ENCODE peak calls at places on chromosomes 4 and X, in four cellular contexts. P, T, J and V are unnamed samples.
A peak's percentile ranks its signal among the peaks of the same experiment; 100 is the strongest.

GRCh38 chr4:108060164-108060563 is 70.5 kb downstream of the HADH start:
- DNase-seq in P (peak; percentile 47), T (peak; percentile 51), J (no peak), V (peak; percentile 16)

GRCh38 chrX:2521092-2521926 is 20.5 kb upstream of the DHRSX start:
- DNase-seq in J (no peak), T (no peak), P (peak; percentile 37), V (no peak)

GRCh38 chrX:47384502-47384901 is 14.1 kb downstream of the ZNF157 start:
- DNase-seq in P (peak; percentile 46), T (peak; percentile 72), J (peak; percentile 45), V (peak; percentile 7)

GRCh38 chr4:62455871-62456270 is 1255.7 kb downstream of the ADGRL3 start:
- DNase-seq in T (no peak), P (no peak), J (no peak), V (no peak)

GRCh38 chr4:26267087-26267486 is 53.7 kb upstream of the RBPJ start:
- DNase-seq in T (no peak), J (no peak), P (peak; percentile 78), V (peak; percentile 7)

GRCh38 chr4:2067446-2068197 is 8.5 kb downstream of the NAT8L start:
- DNase-seq in P (no peak), T (no peak), J (peak; percentile 39), V (no peak)

GRCh38 chrX:65674351-65674893 is 7.0 kb downstream of the MSN start:
- DNase-seq in T (peak; percentile 36), P (no peak), J (no peak), V (no peak)

GRCh38 chr4:156766846-156767245 is 204.8 kb downstream of the PDGFC start:
- DNase-seq in T (peak; percentile 47), J (no peak), P (no peak), V (no peak)

GRCh38 chrX:49100704-49101628 is 21.3 kb upstream of the WDR45 start:
- DNase-seq in J (peak; percentile 93), T (peak; percentile 94), P (peak; percentile 87), V (peak; percentile 44)

GRCh38 chr4:3873446-3874415 is 107.5 kb downstream of the ADRA2C start:
- DNase-seq in P (no peak), T (no peak), J (no peak), V (no peak)

GRCh38 chr4:173461170-173461569 is 62.3 kb upstream of the SCRG1 start:
- DNase-seq in J (no peak), P (peak; percentile 30), T (no peak), V (no peak)

GRCh38 chr4:185640809-185641675 is 105.7 kb upstream of the PDLIM3 start:
- DNase-seq in P (peak; percentile 84), T (peak; percentile 89), J (no peak), V (peak; percentile 61)

GRCh38 chrX:121571333-121571732 is 523.9 kb downstream of the GLUD2 start:
- DNase-seq in T (no peak), J (no peak), P (no peak), V (no peak)

GRCh38 chr4:76589402-76589801 is 154.4 kb downstream of the SHROOM3 start:
- DNase-seq in J (no peak), T (peak; percentile 62), P (peak; percentile 95), V (peak; percentile 72)

GRCh38 chrX:40086569-40087335 is 11.0 kb downstream of the BCOR start:
- DNase-seq in P (no peak), J (no peak), T (no peak), V (no peak)

GRCh38 chr4:134518574-134519217 is 317.1 kb upstream of the PABPC4L start:
- DNase-seq in J (no peak), T (no peak), P (no peak), V (no peak)

GRCh38 chr4:135508006-135508714 is 1306.6 kb upstream of the PABPC4L start:
- DNase-seq in T (peak; percentile 90), J (no peak), P (no peak), V (peak; percentile 1)

GRCh38 chrX:29851971-29852605 is 363.3 kb upstream of the MAGEB2 start:
- DNase-seq in J (no peak), T (no peak), P (no peak), V (no peak)

GRCh38 chrX:29858714-29859113 is 356.6 kb upstream of the MAGEB2 start:
- DNase-seq in P (peak; percentile 20), T (peak; percentile 47), J (no peak), V (no peak)

GRCh38 chrX:29852767-29853166 is 362.6 kb upstream of the MAGEB2 start:
- DNase-seq in P (peak; percentile 20), J (no peak), T (peak; percentile 12), V (no peak)
- TF ChIP-seq CTCF in P (no peak), J (no peak), T (no peak), V (no peak)

GRCh38 chr4:153257151-153257620 is 52.9 kb downstream of the TRIM2 start:
- DNase-seq in J (no peak), P (peak; percentile 65), T (peak; percentile 59), V (peak; percentile 24)
- H3K4me3 ChIP-seq in J (no peak overlapping the region), P (peak overlapping the region; percentile 42), T (no peak overlapping the region), V (peak overlapping the region; percentile 21)

GRCh38 chrX:23637187-23637586 is 30.1 kb upstream of the PRDX4 start:
- DNase-seq in T (no peak), J (no peak), P (no peak), V (no peak)

GRCh38 chrX:23644744-23645143 is 22.5 kb upstream of the PRDX4 start:
- DNase-seq in P (no peak), T (no peak), J (no peak), V (no peak)

GRCh38 chrX:23643020-23643419 is 24.3 kb upstream of the PRDX4 start:
- DNase-seq in P (no peak), J (no peak), T (no peak), V (no peak)
- TF ChIP-seq CTCF in P (no peak), J (no peak), T (no peak), V (no peak)

GRCh38 chr4:110621839-110622751 is 782 bp downstream of the PITX2 start:
- DNase-seq in T (no peak), P (no peak), J (no peak), V (no peak)

GRCh38 chr4:110619401-110620247 is 3.3 kb downstream of the PITX2 start:
- DNase-seq in T (no peak), J (no peak), P (no peak), V (no peak)

GRCh38 chr4:110620352-110621327 is 2.2 kb downstream of the PITX2 start:
- DNase-seq in T (no peak), P (no peak), J (no peak), V (no peak)

GRCh38 chr4:110622841-110623709 is at the start of gene PITX2:
- DNase-seq in T (peak; percentile 88), J (peak; percentile 68), P (peak; percentile 90), V (peak; percentile 95)

DNA sequence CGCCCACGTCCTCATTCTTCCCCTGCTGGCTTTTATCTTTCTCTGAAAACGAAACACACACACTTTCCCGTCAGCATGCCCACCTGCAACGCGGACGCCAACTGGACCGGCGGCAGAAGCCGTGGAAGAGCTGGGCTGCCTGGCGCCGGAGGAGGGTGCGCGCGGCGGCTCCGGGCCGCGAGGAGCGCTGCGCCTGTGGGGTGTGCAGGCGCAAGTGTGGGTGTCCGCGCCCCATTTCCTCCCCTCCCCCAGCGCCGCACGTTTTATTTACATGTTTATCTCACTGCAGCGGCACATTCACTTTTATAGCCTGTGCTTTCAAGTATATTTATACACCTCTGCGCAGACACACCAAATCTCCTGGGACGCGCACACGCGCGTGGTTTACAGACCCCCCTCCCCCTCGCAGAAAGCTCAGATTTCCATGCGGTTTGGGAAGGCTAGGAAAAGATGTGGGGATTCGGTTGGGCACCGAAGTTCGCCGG is 1.5 kb downstream of the PITX2 start:
- DNase-seq in T (no peak), P (no peak), J (no peak), V (no peak)
- H3K4me3 ChIP-seq in T (peak overlapping the region; percentile 50), P (no peak overlapping the region), J (peak overlapping the region; percentile 43), V (peak overlapping the region; percentile 66)

GRCh38 chrX:8364369-8365141 is 100.1 kb upstream of the VCX3B start:
- DNase-seq in T (no peak), J (peak; percentile 35), P (no peak), V (no peak)
- TF ChIP-seq CTCF in T (no peak), J (peak; percentile 25), P (no peak), V (no peak)

GRCh38 chrX:356385-357034 is 30.2 kb downstream of the PPP2R3B start:
- DNase-seq in P (peak; percentile 94), T (no peak), J (peak; percentile 32), V (peak; percentile 32)

GRCh38 chrX:357035-357692 is 29.5 kb downstream of the PPP2R3B start:
- DNase-seq in J (no peak), P (no peak), T (no peak), V (no peak)

GRCh38 chrX:355329-356050 is 31.2 kb downstream of the PPP2R3B start:
- DNase-seq in P (no peak), T (no peak), J (no peak), V (no peak)

GRCh38 chrX:358651-359143 is 28.0 kb downstream of the PPP2R3B start:
- DNase-seq in J (no peak), P (no peak), T (no peak), V (no peak)

GRCh38 chrX:357693-358471 is 28.8 kb downstream of the PPP2R3B start:
- DNase-seq in P (peak; percentile 34), J (peak; percentile 47), T (peak; percentile 79), V (no peak)
- H3K4me3 ChIP-seq in P (no peak overlapping the region), J (no peak overlapping the region), T (no peak overlapping the region), V (no peak overlapping the region)

GRCh38 chr4:39786838-39787237 is 88.9 kb downstream of the UBE2K start:
- DNase-seq in P (no peak), J (no peak), T (no peak), V (no peak)

DNA sequence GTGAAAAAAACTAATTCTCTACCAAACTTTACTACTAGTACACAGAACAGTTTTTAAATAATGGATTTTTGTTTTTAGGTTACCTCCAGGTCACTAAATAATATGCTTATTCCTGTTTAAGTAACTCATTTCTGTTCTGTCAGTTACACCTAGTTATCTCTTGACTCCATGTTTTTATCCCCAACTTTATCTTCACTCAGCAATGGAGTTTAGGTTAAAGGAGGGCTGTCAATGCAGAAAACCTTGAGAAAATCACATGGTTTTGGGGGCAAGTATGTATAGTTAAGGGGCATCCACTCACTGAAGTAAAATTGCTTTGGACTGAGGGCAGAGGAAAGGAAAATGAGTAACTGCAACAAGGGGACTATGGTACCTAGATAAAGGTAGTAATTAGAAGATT is 87.1 kb downstream of the UBE2K start:
- DNase-seq in J (no peak), T (no peak), P (no peak), V (no peak)
- TF ChIP-seq CTCF in J (no peak), T (no peak), P (no peak), V (no peak)